ENCODE peak calls at places on chromosomes 16 and 17, in four cellular contexts. V, J, N and S are unnamed samples.

GRCh38 chr17:30148376-30148775 is 31.8 kb downstream of the NSRP1 start:
- DNase-seq in J (no peak), V (no peak), N (no peak), S (no peak)

GRCh38 chr16:75413951-75414350 is 19.4 kb downstream of the CFDP1 start:
- DNase-seq in V (no peak), N (no peak), J (no peak), S (no peak)

GRCh38 chr16:73365010-73365409 is 317.1 kb upstream of the ZFHX3 start:
- DNase-seq in V (no peak), J (peak; percentile 60), N (no peak), S (no peak)

GRCh38 chr17:55086635-55087058 is 118.1 kb downstream of the STXBP4 start:
- DNase-seq in J (peak; percentile 89), N (peak; percentile 91), V (no peak), S (no peak)

GRCh38 chr16:56675685-56676210 is 6.1 kb downstream of the MT1H start:
- DNase-seq in V (no peak), J (no peak), N (no peak), S (no peak)

GRCh38 chr16:78731785-78732184 is 632.3 kb downstream of the WWOX start:
- DNase-seq in V (no peak), J (no peak), N (no peak), S (no peak)

GRCh38 chr16:22053921-22054341 is 38.4 kb upstream of the VWA3A start:
- DNase-seq in J (no peak), N (no peak), V (no peak), S (no peak)

GRCh38 chr16:51242281-51242994 is 91.4 kb upstream of the SALL1 start:
- DNase-seq in J (no peak), N (no peak), V (no peak), S (no peak)

GRCh38 chr16:4465977-4466779 is 8.2 kb downstream of the NMRAL1 start:
- DNase-seq in V (no peak), J (peak; percentile 27), N (no peak), S (peak; percentile 90)

GRCh38 chr17:54899721-54900456 is 763 bp upstream of the TOM1L1 start:
- DNase-seq in V (no peak), N (no peak), J (no peak), S (no peak)

GRCh38 chr17:58710948-58711552 is 18.6 kb downstream of the RAD51C start:
- DNase-seq in N (peak; percentile 73), J (peak; percentile 79), V (peak; percentile 70), S (no peak)

GRCh38 chr16:88822281-88823040 is 10.7 kb upstream of the APRT start:
- DNase-seq in N (no peak), J (no peak), V (no peak), S (no peak)

GRCh38 chr16:57938936-57939871 is 31.7 kb downstream of the CNGB1 start:
- DNase-seq in J (peak; percentile 91), V (no peak), N (peak; percentile 9), S (peak; percentile 81)

GRCh38 chr17:64732336-64733006 is 70.4 kb upstream of the SMURF2 start:
- DNase-seq in J (peak; percentile 78), N (peak; percentile 65), V (no peak), S (no peak)

GRCh38 chr16:75019007-75019406 is 20.2 kb downstream of the ZNRF1 start:
- DNase-seq in J (no peak), N (no peak), V (no peak), S (no peak)

GRCh38 chr17:56891751-56892150 is 22.1 kb downstream of the TRIM25 start:
- DNase-seq in N (peak; percentile 28), J (peak; percentile 26), V (no peak), S (peak; percentile 83)

GRCh38 chr16:11669380-11670146 is 1.3 kb downstream of the SNN start:
- DNase-seq in J (no peak), N (peak; percentile 36), V (peak; percentile 63), S (peak; percentile 91)

GRCh38 chr17:42989726-42990652 is 8.2 kb upstream of the RPL27 start:
- DNase-seq in V (no peak), N (no peak), J (no peak), S (no peak)

GRCh38 chr16:71854369-71854948 is 8.7 kb downstream of the ATXN1L start:
- DNase-seq in N (no peak), V (no peak), J (no peak), S (no peak)

GRCh38 chr16:53768593-53768992 is 64.6 kb downstream of the FTO start:
- DNase-seq in J (peak; percentile 93), V (no peak), N (no peak), S (no peak)

GRCh38 chr16:50763211-50763610 is 21.3 kb downstream of the CYLD start:
- DNase-seq in N (no peak), J (peak; percentile 34), V (no peak), S (no peak)

GRCh38 chr17:32940706-32941390 is 12.9 kb downstream of the TMEM98 start:
- DNase-seq in V (no peak), N (no peak), J (no peak), S (no peak)

GRCh38 chr17:64214950-64215349 is 48.1 kb downstream of the TEX2 start:
- DNase-seq in V (no peak), J (no peak), N (no peak), S (no peak)

GRCh38 chr16:79316004-79316458 is 284.5 kb downstream of the MAF start:
- DNase-seq in V (no peak), J (no peak), N (no peak), S (no peak)

GRCh38 chr16:4850211-4850610 is 2.9 kb downstream of the UBN1 start:
- DNase-seq in N (peak; percentile 23), J (peak; percentile 25), V (no peak), S (no peak)

GRCh38 chr17:48589831-48590602 is at the start of gene HOXB3:
- DNase-seq in J (no peak), V (no peak), N (no peak), S (no peak)

GRCh38 chr16:74253146-74253545 is 43.5 kb upstream of the PSMD7 start:
- DNase-seq in V (no peak), J (no peak), N (no peak), S (no peak)

GRCh38 chr16:11596572-11597226 is 10.0 kb upstream of the LITAF start:
- DNase-seq in V (no peak), J (no peak), N (no peak), S (peak; percentile 42)

GRCh38 chr16:50539822-50540710 is 8.1 kb upstream of the NKD1 start:
- DNase-seq in V (no peak), N (no peak), J (no peak), S (peak; percentile 56)

GRCh38 chr17:81349397-81350319 is 45.6 kb upstream of the BAHCC1 start:
- DNase-seq in V (no peak), J (peak; percentile 23), N (no peak), S (no peak)
- H3K4me3 ChIP-seq in V (no peak overlapping the region), J (no peak overlapping the region), N (no peak overlapping the region), S (no peak overlapping the region)

GRCh38 chr17:78340183-78340955 is 19.5 kb downstream of the SOCS3 start:
- DNase-seq in V (no peak), J (no peak), N (no peak), S (peak; percentile 78)
- TF ChIP-seq CTCF in V (no peak), J (no peak), N (no peak), S (no peak)

GRCh38 chr16:29790949-29791844 is 646 bp downstream of the KIF22 start:
- DNase-seq in J (no peak), V (peak; percentile 32), N (peak; percentile 29), S (no peak)

GRCh38 chr16:29791845-29792797 is 1.6 kb downstream of the KIF22 start:
- DNase-seq in V (no peak), J (no peak), N (no peak), S (no peak)

GRCh38 chr16:29790183-29790948 is at the start of gene KIF22:
- DNase-seq in V (peak; percentile 99), J (peak; percentile 99), N (peak; percentile 99), S (peak; percentile 100)

GRCh38 chr16:29794231-29794710 is 3.7 kb downstream of the KIF22 start:
- DNase-seq in N (no peak), V (no peak), J (no peak), S (no peak)

GRCh38 chr16:29789775-29790182 is 772 bp upstream of the KIF22 start:
- DNase-seq in N (no peak), V (peak; percentile 47), J (no peak), S (peak; percentile 81)
- H3K27ac ChIP-seq in N (no peak overlapping the region), V (peak overlapping the region; percentile 72), J (peak overlapping the region; percentile 87), S (peak overlapping the region; percentile 95)

GRCh38 chr17:6752068-6752909 is 3.6 kb upstream of the XAF1 start:
- DNase-seq in V (no peak), J (peak; percentile 100), N (peak; percentile 96), S (no peak)
- H3K4me3 ChIP-seq in V (no peak overlapping the region), J (no peak overlapping the region), N (no peak overlapping the region), S (no peak overlapping the region)

DNA sequence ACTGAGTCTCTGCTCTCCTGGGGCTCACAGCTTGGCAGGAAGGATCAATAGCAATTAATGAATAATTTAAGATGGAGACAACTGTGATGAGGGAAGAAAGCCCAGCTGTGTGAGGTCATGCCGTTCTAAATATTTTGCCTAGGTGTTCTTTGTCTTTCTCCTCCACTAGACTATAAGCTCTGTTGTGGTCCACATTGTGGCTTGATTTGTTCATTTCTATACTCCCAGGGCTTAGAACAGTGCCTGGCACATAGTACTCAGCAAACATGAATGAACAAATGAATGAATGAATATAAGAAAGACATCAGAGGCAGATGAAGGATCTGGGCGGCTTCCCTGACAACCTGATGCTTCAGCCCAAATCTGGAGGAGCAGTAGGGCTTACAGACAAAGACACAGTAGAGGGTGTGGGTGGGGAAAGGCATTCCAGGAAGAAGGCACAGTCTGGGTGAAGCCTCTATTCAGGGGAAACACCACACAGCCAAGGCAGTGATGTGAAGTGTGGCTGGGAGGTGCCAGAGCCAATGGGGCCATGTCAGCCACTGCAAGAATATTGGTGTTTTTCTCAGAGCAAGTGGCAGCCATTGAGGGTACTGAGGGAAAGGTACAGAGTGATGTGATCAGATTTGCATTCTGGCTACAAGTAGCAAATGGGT is 8.3 kb downstream of the CDH13 start:
- DNase-seq in V (no peak), N (no peak), J (no peak), S (no peak)
- TF ChIP-seq CTCF in V (no peak), N (no peak), J (no peak), S (no peak)

DNA sequence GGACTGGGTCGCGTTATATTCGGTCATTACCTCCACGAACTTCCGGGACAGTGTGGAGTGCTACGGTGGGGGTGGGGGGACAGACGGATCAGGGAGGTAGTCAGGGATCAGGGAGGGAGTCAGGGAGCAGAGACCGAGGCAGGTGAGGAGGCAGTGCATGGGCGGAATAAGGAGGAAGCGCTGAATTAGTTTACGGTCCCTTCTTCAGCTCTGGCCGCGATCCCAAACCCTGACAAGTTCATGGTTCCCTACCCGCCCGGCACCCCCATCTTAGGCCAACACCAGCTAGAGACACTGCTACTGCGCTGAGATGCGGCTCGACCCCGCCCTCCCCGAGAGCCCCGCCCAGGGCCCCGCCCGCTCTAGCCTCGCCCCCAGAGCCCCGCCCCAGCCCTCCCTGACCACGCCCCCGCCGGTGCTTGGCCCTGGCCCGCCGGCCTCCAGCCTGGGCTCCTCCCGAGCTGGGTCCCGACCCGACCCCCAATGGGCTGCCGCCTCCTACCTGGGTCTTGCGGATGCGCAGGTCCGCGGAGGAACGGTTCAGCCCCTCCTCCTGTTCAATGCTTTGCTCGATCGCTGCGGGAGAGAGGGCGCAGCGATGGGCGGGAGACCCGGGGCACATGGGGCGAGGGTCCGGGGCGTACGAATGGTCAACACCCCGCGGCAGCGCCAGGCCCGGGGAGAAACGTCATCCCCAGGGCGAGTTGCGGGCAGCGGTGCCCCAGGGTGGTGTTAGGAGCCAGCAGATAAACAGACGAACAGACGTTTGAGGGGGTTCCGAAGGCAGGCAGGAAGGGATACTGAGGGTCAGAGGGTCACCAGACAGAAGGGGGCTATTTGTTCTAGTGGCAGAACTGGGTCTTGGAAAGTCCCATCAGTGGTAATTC is 12.2 kb downstream of the HSD3B7 start:
- DNase-seq in N (peak; percentile 37), V (peak; percentile 79), J (peak; percentile 76), S (peak; percentile 96)
- H3K27ac ChIP-seq in N (no peak overlapping the region), V (no peak overlapping the region), J (no peak overlapping the region), S (peak overlapping the region; percentile 90)